ENCODE peak calls at places on chromosomes 12 and 14, in four cellular contexts. One of them, this sample, is unnamed.

GRCh38 chr14:21382095-21382494 is 1.7 kb downstream of the SUPT16H start:
- DNase-seq in Panc1: no peak
- DNase-seq in AG20443: no peak
- DNase-seq in CD4-positive, alpha-beta memory T cell: no peak
- DNase-seq in this sample: no peak

GRCh38 chr12:65935906-65936528 is 111.7 kb downstream of the HMGA2 start:
- DNase-seq in AG20443: no peak
- DNase-seq in Panc1: no peak
- DNase-seq in CD4-positive, alpha-beta memory T cell: no peak
- DNase-seq in this sample: no peak

GRCh38 chr12:5201554-5202243 is 158.0 kb downstream of the KCNA5 start:
- DNase-seq in AG20443: no peak
- DNase-seq in CD4-positive, alpha-beta memory T cell: no peak
- DNase-seq in Panc1: no peak
- DNase-seq in this sample: peak

GRCh38 chr14:76763362-76764041 is 2.2 kb downstream of the VASH1 start:
- DNase-seq in Panc1: no peak
- DNase-seq in AG20443: no peak
- DNase-seq in CD4-positive, alpha-beta memory T cell: no peak
- DNase-seq in this sample: no peak

GRCh38 chr14:73612339-73613045 is at the start of gene ACOT6:
- DNase-seq in AG20443: peak
- DNase-seq in CD4-positive, alpha-beta memory T cell: peak
- DNase-seq in Panc1: no peak
- DNase-seq in this sample: peak

GRCh38 chr12:27814411-27814810 is 34.4 kb upstream of the MANSC4 start:
- DNase-seq in CD4-positive, alpha-beta memory T cell: no peak
- DNase-seq in Panc1: no peak
- DNase-seq in AG20443: no peak
- DNase-seq in this sample: no peak

GRCh38 chr12:53096089-53096741 is 1.3 kb upstream of the IGFBP6 start:
- DNase-seq in AG20443: peak
- DNase-seq in CD4-positive, alpha-beta memory T cell: no peak
- DNase-seq in Panc1: no peak
- DNase-seq in this sample: peak

GRCh38 chr12:2256453-2256852 is 203.7 kb downstream of the CACNA1C start:
- DNase-seq in CD4-positive, alpha-beta memory T cell: no peak
- DNase-seq in AG20443: no peak
- DNase-seq in Panc1: no peak
- DNase-seq in this sample: no peak

GRCh38 chr14:104350463-104351185 is 212.2 kb downstream of the KIF26A start:
- DNase-seq in AG20443: no peak
- DNase-seq in Panc1: no peak
- DNase-seq in CD4-positive, alpha-beta memory T cell: no peak
- DNase-seq in this sample: peak

GRCh38 chr12:76057316-76057715 is 25.7 kb upstream of the PHLDA1 start:
- DNase-seq in CD4-positive, alpha-beta memory T cell: no peak
- DNase-seq in Panc1: no peak
- DNase-seq in AG20443: no peak
- DNase-seq in this sample: no peak

GRCh38 chr14:76412501-76412900 is 36.6 kb downstream of the ESRRB start:
- DNase-seq in Panc1: no peak
- DNase-seq in CD4-positive, alpha-beta memory T cell: no peak
- DNase-seq in AG20443: no peak
- DNase-seq in this sample: no peak

GRCh38 chr14:67620217-67620789 is 583 bp downstream of the ARG2 start:
- DNase-seq in CD4-positive, alpha-beta memory T cell: no peak
- DNase-seq in Panc1: no peak
- DNase-seq in AG20443: no peak
- DNase-seq in this sample: peak

GRCh38 chr14:57963071-57963470 is 97.2 kb upstream of the SLC35F4 start:
- DNase-seq in CD4-positive, alpha-beta memory T cell: no peak
- DNase-seq in Panc1: no peak
- DNase-seq in AG20443: no peak
- DNase-seq in this sample: no peak

GRCh38 chr12:143964-144649 is 69.8 kb downstream of the SLC6A12 start:
- DNase-seq in Panc1: no peak
- DNase-seq in AG20443: no peak
- DNase-seq in CD4-positive, alpha-beta memory T cell: no peak
- DNase-seq in this sample: no peak

GRCh38 chr14:104149617-104150141 is 11.3 kb downstream of the KIF26A start:
- DNase-seq in CD4-positive, alpha-beta memory T cell: no peak
- DNase-seq in Panc1: no peak
- DNase-seq in AG20443: no peak
- DNase-seq in this sample: peak

GRCh38 chr12:56941299-56942017 is 7.2 kb upstream of the SDR9C7 start:
- DNase-seq in AG20443: peak
- DNase-seq in CD4-positive, alpha-beta memory T cell: no peak
- DNase-seq in Panc1: no peak
- DNase-seq in this sample: peak

GRCh38 chr12:131833896-131834641 is 5.9 kb downstream of the MMP17 start:
- DNase-seq in AG20443: no peak
- DNase-seq in CD4-positive, alpha-beta memory T cell: no peak
- DNase-seq in Panc1: no peak
- DNase-seq in this sample: no peak

GRCh38 chr12:102722147-102722546 is 194.9 kb downstream of the PAH start:
- DNase-seq in Panc1: no peak
- DNase-seq in CD4-positive, alpha-beta memory T cell: no peak
- DNase-seq in AG20443: no peak
- DNase-seq in this sample: no peak

GRCh38 chr12:65324056-65324455 is 45.6 kb downstream of the MSRB3 start:
- DNase-seq in CD4-positive, alpha-beta memory T cell: no peak
- DNase-seq in Panc1: no peak
- DNase-seq in AG20443: no peak
- DNase-seq in this sample: no peak

GRCh38 chr12:109255377-109255776 is 53.7 kb downstream of the FOXN4 start:
- DNase-seq in Panc1: no peak
- DNase-seq in CD4-positive, alpha-beta memory T cell: no peak
- DNase-seq in AG20443: peak
- DNase-seq in this sample: no peak